ENCODE peak calls at places on chromosomes 2 and 18, in nine cellular contexts. S is activated gamma-delta T cell treated with Interleukin-2 at 50 U/mL for 16 hours; L is NCI-H748 treated with DMSO at 0.1 percent for 48 hours; Z is frontal cortex; P is psoas muscle; V is activated CD4-positive, CD25-positive, alpha-beta regulatory T cell treated with anti-CD3 and anti-CD28 coated beads, Interleukin-2, amount 50 U/mL, for 72 hours; B is stimulated activated naive B cell treated with anti-CD40 and anti-IgM and Interleukin-4, amounts not matched to agents 10 μg/mL and 1 μg/mL and 100 μg/mL, for 72 hours; Q is effector memory CD4-positive, alpha-beta T cell; W is HFFc6. E is an unnamed sample.

GRCh38 chr2:177606636-177607035 is 214.1 kb downstream of the AGPS start:
- DNase-seq in S (no peak), L (no peak), Z (no peak), P (no peak), V (no peak), B (no peak), Q (no peak), W (peak), E (no peak)

GRCh38 chr18:49096021-49096420 is 145.3 kb upstream of the SMAD7 start:
- DNase-seq in S (no peak), L (no peak), Z (no peak), P (no peak), V (no peak), B (no peak), Q (no peak), W (no peak), E (no peak)

GRCh38 chr2:45975752-45976517 is 321.3 kb upstream of the EPAS1 start:
- DNase-seq in S (no peak), L (no peak), Z (no peak), P (no peak), V (no peak), B (no peak), Q (no peak), W (no peak), E (no peak)

GRCh38 chr2:11281221-11281620 is 63.2 kb downstream of the ROCK2 start:
- DNase-seq in S (no peak), L (no peak), Z (no peak), P (no peak), V (no peak), B (no peak), Q (no peak), W (no peak), E (no peak)

GRCh38 chr2:192669505-192670082 is 474.9 kb upstream of the TMEFF2 start:
- DNase-seq in S (no peak), L (no peak), Z (no peak), P (no peak), V (no peak), B (no peak), Q (no peak), W (no peak), E (no peak)

GRCh38 chr2:127675335-127676261 is at the start of gene LIMS2:
- DNase-seq in S (no peak), L (no peak), Z (peak), P (no peak), V (no peak), B (no peak), Q (no peak), W (peak), E (no peak)

GRCh38 chr2:579351-579886 is 97.8 kb downstream of the TMEM18 start:
- DNase-seq in S (no peak), L (peak), Z (no peak), P (no peak), V (no peak), B (no peak), Q (no peak), W (no peak), E (no peak)

GRCh38 chr2:43605079-43605655 is 9.3 kb upstream of the THADA start:
- DNase-seq in S (no peak), L (peak), Z (peak), P (no peak), V (no peak), B (no peak), Q (no peak), W (peak), E (no peak)

GRCh38 chr2:238013806-238014205 is 47.0 kb downstream of the UBE2F start:
- DNase-seq in S (no peak), L (no peak), Z (no peak), P (no peak), V (no peak), B (no peak), Q (no peak), W (no peak), E (no peak)

GRCh38 chr18:45106331-45106774 is 425.7 kb downstream of the SETBP1 start:
- DNase-seq in S (peak), L (no peak), Z (no peak), P (no peak), V (no peak), B (peak), Q (no peak), W (peak), E (peak)

GRCh38 chr2:132758995-132759394 is 89.0 kb upstream of the LYPD1 start:
- DNase-seq in S (no peak), L (no peak), Z (no peak), P (no peak), V (no peak), B (no peak), Q (no peak), W (no peak), E (no peak)